ENCODE peak calls at places on chromosome 14, in four cellular contexts. Y is psoas muscle, R is GM04503, W is fibroblast of the aortic adventitia. C is an unnamed sample.

GRCh38 chr14:22849212-22849819 is 12.9 kb downstream of the MMP14 start:
- DNase-seq in W (peak), R (no peak), Y (peak), C (peak)

GRCh38 chr14:99605299-99605961 is 1.4 kb upstream of the CCDC85C start:
- DNase-seq in R (no peak), W (peak), Y (peak), C (peak)

GRCh38 chr14:20417250-20418186 is 4.2 kb upstream of the TEP1 start:
- DNase-seq in R (no peak), W (no peak), Y (no peak), C (no peak)

GRCh38 chr14:22926316-22926715 is 2.9 kb downstream of the PRMT5 start:
- DNase-seq in R (no peak), W (no peak), Y (no peak), C (no peak)

GRCh38 chr14:29503903-29504302 is 423.7 kb downstream of the PRKD1 start:
- DNase-seq in Y (no peak), W (no peak), R (no peak), C (no peak)

GRCh38 chr14:89708982-89709381 is 245.5 kb downstream of the EFCAB11 start:
- DNase-seq in W (no peak), Y (no peak), R (no peak), C (no peak)

GRCh38 chr14:94115631-94116030 is 5.1 kb downstream of the IFI27 start:
- DNase-seq in W (no peak), R (no peak), Y (no peak), C (no peak)

GRCh38 chr14:101965796-101966718 is 1.7 kb downstream of the DYNC1H1 start:
- DNase-seq in Y (no peak), W (peak), R (no peak), C (peak)

GRCh38 chr14:68471029-68471963 is 321.6 kb downstream of the ZFP36L1 start:
- DNase-seq in Y (no peak), R (no peak), W (no peak), C (no peak)

GRCh38 chr14:74525361-74525851 is 31.8 kb downstream of the ISCA2 start:
- DNase-seq in Y (no peak), R (no peak), W (no peak), C (no peak)

GRCh38 chr14:23413681-23414080 is 5.6 kb upstream of the MYH6 start:
- DNase-seq in R (no peak), Y (no peak), W (no peak), C (no peak)

GRCh38 chr14:34723867-34724266 is 9.5 kb upstream of the CFL2 start:
- DNase-seq in R (no peak), Y (no peak), W (no peak), C (no peak)

C was measured in fibroblast of mammary gland.